ENCODE peak calls at places on chromosomes 3 and 15, in four cellular contexts. W, B, F and X are unnamed samples.

GRCh38 chr3:53643757-53644156 is 149.3 kb downstream of the CACNA1D start:
- DNase-seq in W (no peak), F (peak; percentile 32), B (no peak), X (no peak)

GRCh38 chr3:195397524-195397923 is 45.3 kb downstream of the ACAP2 start:
- DNase-seq in B (no peak), W (no peak), F (no peak), X (no peak)

GRCh38 chr3:43998374-43998840 is 243.3 kb upstream of the TOPAZ1 start:
- DNase-seq in F (peak; percentile 56), W (no peak), B (no peak), X (peak; percentile 10)

GRCh38 chr3:100777271-100777670 is 68.0 kb downstream of the TFG start:
- DNase-seq in B (peak; percentile 71), F (no peak), W (no peak), X (no peak)

GRCh38 chr15:39365161-39365560 is 215.7 kb upstream of the THBS1 start:
- DNase-seq in W (no peak), B (no peak), F (no peak), X (peak; percentile 8)

GRCh38 chr3:58041826-58042324 is 33.7 kb downstream of the FLNB start:
- DNase-seq in F (no peak), B (peak; percentile 90), W (no peak), X (peak; percentile 80)

GRCh38 chr3:36705015-36705414 is 59.3 kb downstream of the DCLK3 start:
- DNase-seq in B (no peak), W (no peak), F (no peak), X (no peak)

GRCh38 chr3:120435621-120436020 is 15.2 kb downstream of the FSTL1 start:
- DNase-seq in F (no peak), W (no peak), B (peak; percentile 73), X (peak; percentile 64)

GRCh38 chr3:55481918-55482495 is 5.1 kb downstream of the WNT5A start:
- DNase-seq in F (peak; percentile 50), B (no peak), W (peak; percentile 17), X (peak; percentile 78)

GRCh38 chr15:73964736-73965093 is 27.4 kb downstream of the STOML1 start:
- DNase-seq in W (peak; percentile 84), F (peak; percentile 94), B (peak; percentile 92), X (peak; percentile 84)

GRCh38 chr15:74170083-74170844 is 3.2 kb upstream of the ISLR start:
- DNase-seq in W (no peak), B (no peak), F (peak; percentile 21), X (no peak)

GRCh38 chr3:46500631-46501377 is 3.0 kb downstream of the RTP3 start:
- DNase-seq in B (peak; percentile 18), F (no peak), W (no peak), X (no peak)

GRCh38 chr3:193872265-193872753 is 263.6 kb upstream of the HES1 start:
- DNase-seq in W (no peak), F (no peak), B (peak; percentile 96), X (peak; percentile 81)

GRCh38 chr15:50298340-50298739 is 32.8 kb upstream of the HDC start:
- DNase-seq in W (no peak), B (no peak), F (no peak), X (no peak)

GRCh38 chr3:188299068-188299467 is 145.1 kb downstream of the LPP start:
- DNase-seq in W (no peak), B (no peak), F (no peak), X (peak; percentile 83)
- H2BK12ac ChIP-seq in W (no peak overlapping the region), B (no peak overlapping the region), F (no peak overlapping the region), X (no peak overlapping the region)

DNA sequence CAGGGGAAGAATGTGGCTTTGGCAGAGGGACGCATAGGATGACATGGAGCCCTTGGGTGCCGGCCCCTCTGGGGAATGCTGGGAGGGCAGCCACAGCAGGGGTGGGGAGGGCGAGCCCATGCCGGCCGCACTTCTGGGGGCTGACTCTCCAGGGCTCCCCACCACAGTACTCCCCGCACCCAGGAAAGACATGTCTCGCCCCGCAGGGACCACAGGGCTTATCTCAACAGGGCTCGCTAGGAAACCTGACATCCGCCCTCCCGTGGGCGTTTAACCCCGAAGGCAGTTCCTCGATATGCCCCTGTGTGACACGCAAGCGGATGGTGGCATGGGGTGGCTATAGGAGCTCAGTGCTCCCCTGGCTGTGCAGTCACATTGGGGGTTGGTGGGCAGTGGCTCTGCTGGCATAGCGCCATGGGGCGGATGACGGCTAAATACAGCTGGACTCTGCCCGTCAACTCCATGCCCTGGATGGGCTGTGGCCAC is 141.4 kb downstream of the ADAMTS17 start:
- DNase-seq in B (no peak), F (no peak), W (no peak), X (no peak)
- H2BK12ac ChIP-seq in B (no peak overlapping the region), F (no peak overlapping the region), W (peak overlapping the region; percentile 75), X (no peak overlapping the region)

GRCh38 chr15:90301901-90302300 is 36.4 kb downstream of the NGRN start:
- DNase-seq in W (no peak), F (no peak), B (no peak), X (no peak)

GRCh38 chr15:90305932-90306331 is 40.5 kb downstream of the NGRN start:
- DNase-seq in F (no peak), B (no peak), W (no peak), X (peak; percentile 25)

GRCh38 chr15:90296996-90297395 is 31.5 kb downstream of the NGRN start:
- DNase-seq in F (no peak), B (no peak), W (no peak), X (no peak)

GRCh38 chr15:90300541-90300940 is 35.1 kb downstream of the NGRN start:
- DNase-seq in W (no peak), B (no peak), F (no peak), X (no peak)

DNA sequence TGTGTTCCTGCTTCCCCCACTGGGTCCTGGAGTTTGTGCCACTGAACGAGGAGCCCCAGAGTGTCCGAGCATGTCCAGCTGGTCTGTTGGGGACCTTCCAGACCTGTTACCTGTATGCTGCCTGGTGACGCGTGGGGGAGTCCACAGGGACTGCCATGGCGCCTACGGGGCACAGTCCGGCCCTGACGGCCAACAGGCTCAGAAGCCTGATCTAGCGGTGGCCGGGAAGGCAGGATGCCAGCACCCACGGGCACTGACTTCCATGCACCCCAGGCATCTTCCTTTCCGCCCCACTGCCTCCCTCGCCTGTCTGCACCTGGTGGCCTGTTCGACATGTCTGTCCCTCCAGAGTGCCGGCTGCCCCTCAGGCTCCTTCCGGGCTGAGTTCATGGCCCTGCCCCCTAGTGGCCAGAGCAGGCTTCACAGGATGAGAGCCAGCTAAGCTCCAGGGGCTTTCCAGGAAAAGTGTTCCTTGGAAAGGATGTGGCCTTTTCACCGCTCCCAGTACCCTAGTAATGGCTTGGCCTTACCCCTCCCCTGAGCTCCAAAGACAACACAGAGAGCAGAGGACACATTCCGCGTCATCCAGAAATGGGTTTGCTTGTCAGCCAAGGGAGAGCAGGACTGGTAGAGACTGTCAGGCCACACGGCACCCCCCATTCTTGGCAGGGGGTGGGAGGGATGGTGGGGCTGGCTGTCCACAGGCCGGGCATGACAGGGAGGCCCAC is 35.7 kb downstream of the NGRN start:
- DNase-seq in B (peak; percentile 83), W (peak; percentile 60), F (peak; percentile 94), X (peak; percentile 58)
- H2BK12ac ChIP-seq in B (no peak overlapping the region), W (peak overlapping the region; percentile 73), F (no peak overlapping the region), X (no peak overlapping the region)

GRCh38 chr15:92071030-92071644 is 217.6 kb downstream of the SLCO3A1 start:
- DNase-seq in F (no peak), W (no peak), B (peak; percentile 33), X (no peak)
- H2BK12ac ChIP-seq in F (no peak overlapping the region), W (no peak overlapping the region), B (no peak overlapping the region), X (no peak overlapping the region)

DNA sequence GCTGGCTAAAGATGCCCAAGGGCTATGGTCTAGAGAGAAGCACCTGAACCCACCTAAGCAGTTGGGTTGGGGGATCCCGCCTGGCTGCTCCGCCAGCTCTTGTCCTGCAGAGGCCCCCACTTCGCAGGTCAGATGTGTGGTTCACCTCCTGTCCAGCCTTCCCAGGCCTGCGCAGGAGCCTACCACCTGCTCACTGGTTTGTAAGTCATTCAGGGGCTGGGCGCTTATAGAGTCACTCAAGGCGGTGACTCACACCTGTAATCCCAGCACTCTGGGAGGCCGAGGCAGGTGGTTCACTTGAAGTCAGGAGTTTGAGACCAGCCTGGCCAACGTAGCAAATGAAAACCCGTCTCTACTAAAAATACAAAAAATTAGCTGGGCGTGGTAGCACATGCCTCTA is 3.9 kb upstream of the FURIN start:
- DNase-seq in F (peak; percentile 50), W (no peak), B (peak; percentile 36), X (no peak)
- H2BK12ac ChIP-seq in F (no peak overlapping the region), W (no peak overlapping the region), B (no peak overlapping the region), X (no peak overlapping the region)

GRCh38 chr15:53978248-53978906 is at the start of gene UNC13C:
- DNase-seq in W (peak; percentile 47), B (peak; percentile 8), F (peak; percentile 71), X (no peak)
- H2BK12ac ChIP-seq in W (no peak within 1 kb of the TSS), B (peak within 1 kb of the TSS; percentile 16), F (no peak within 1 kb of the TSS), X (no peak within 1 kb of the TSS)

GRCh38 chr3:197508924-197509775 is 46.6 kb downstream of the BDH1 start:
- DNase-seq in B (no peak), W (no peak), F (no peak), X (no peak)
- H2BK12ac ChIP-seq in B (no peak overlapping the region), W (no peak overlapping the region), F (no peak overlapping the region), X (no peak overlapping the region)

DNA sequence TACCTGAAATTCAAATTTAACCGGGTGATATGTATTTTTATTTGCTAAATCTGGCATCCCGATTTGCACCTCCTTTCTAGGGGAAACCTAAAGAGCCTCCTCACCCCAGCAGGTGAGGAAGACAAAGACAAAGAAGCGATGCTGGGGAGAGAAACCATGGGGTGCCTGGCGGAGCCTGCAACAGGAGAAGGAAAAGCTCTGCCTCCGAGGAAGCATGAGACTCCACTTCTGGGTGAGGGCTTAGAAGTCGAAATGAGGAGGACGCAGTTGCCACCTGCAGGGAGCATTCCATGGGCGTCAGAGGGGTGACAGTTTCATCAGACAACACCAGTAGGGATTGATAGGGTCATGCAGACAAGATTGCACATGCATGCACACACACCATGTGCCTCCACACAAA is 30.5 kb upstream of the LYZL4 start:
- DNase-seq in W (no peak), F (no peak), B (no peak), X (no peak)
- H2BK12ac ChIP-seq in W (no peak overlapping the region), F (no peak overlapping the region), B (no peak overlapping the region), X (no peak overlapping the region)

GRCh38 chr15:68653031-68653635 is 74.3 kb downstream of the CORO2B start:
- DNase-seq in W (no peak), B (no peak), F (no peak), X (no peak)

GRCh38 chr15:68653795-68654194 is 75.0 kb downstream of the CORO2B start:
- DNase-seq in W (no peak), B (no peak), F (no peak), X (no peak)

GRCh38 chr15:68652141-68652540 is 73.3 kb downstream of the CORO2B start:
- DNase-seq in W (no peak), F (no peak), B (no peak), X (no peak)

GRCh38 chr15:68654786-68655560 is 76.2 kb downstream of the CORO2B start:
- DNase-seq in W (no peak), B (no peak), F (no peak), X (no peak)

DNA sequence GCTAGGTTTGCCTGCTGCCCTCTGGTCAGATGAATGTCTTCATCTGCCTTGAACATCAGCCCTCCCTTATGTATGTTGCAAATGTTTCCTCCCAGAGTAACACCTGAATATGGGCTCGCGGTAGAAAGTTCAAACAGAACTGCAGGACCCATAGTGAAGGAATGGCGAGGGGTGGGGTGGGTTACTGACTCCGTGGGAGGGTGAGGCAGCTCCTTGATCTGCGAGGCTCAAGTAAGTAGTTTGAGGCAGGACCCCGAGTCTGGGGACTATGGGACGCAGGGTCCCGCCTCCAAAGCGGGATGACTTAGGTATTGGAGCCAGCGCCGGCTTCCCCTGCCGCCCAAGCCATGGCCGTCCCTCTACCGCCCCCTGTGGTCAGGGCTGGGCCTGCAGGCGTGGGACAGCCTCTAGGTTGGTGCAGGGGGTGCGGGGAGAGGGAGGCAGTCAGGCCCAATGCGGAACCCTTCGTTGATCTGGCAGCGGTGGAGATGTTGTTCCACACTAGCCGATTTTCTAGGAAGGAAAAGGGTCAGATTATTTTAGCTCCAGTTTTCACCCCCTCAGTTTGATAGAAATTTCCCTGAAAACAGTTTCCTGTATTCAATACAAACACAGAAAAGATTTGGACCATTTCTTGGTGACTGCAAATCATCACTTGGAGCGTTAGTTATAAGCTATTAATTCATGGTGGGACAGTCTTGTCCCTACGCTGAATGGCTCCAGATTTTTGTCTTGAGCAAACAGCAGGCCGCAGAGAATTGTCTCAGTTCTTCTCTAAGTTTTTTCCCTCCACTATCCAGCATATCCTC is 72.3 kb downstream of the CORO2B start:
- DNase-seq in B (peak; percentile 66), F (peak; percentile 95), W (peak; percentile 74), X (peak; percentile 63)
- H2BK12ac ChIP-seq in B (no peak overlapping the region), F (no peak overlapping the region), W (no peak overlapping the region), X (no peak overlapping the region)